ENCODE peak calls at places on chromosomes 13 and 19, in seven cellular contexts. H, O, I, L, M, Q and B are unnamed samples.

GRCh38 chr13:89865331-89865833 is 1482.1 kb upstream of the MIR17HG start:
- DNase-seq in O (no peak), Q (no peak), M (no peak), L (no peak), I (no peak), H (no peak), B (no peak)

GRCh38 chr13:93146584-93147292 is 79.9 kb upstream of the GPC6 start:
- DNase-seq in Q (no peak), O (no peak), L (no peak), M (peak; percentile 23), I (peak; percentile 90), H (no peak), B (no peak)

GRCh38 chr13:35818577-35819165 is 312.5 kb downstream of the DCLK1 start:
- DNase-seq in M (no peak), O (no peak), Q (no peak), I (peak; percentile 60), L (no peak), H (no peak), B (no peak)

GRCh38 chr19:49635530-49636229 is 4.3 kb downstream of the RRAS start:
- DNase-seq in M (no peak), O (no peak), L (no peak), I (peak; percentile 50), Q (no peak), H (no peak), B (no peak)

GRCh38 chr19:56504581-56504980 is 3.1 kb upstream of the ZNF471 start:
- DNase-seq in M (no peak), I (peak; percentile 68), H (no peak), O (no peak), L (no peak), Q (no peak), B (no peak)

GRCh38 chr13:45700971-45701900 is 884 bp upstream of the CBY2 start:
- DNase-seq in L (no peak), H (no peak), M (no peak), I (no peak), O (no peak), Q (no peak), B (no peak)

GRCh38 chr19:10850631-10851030 is 2.4 kb downstream of the C19orf38 start:
- DNase-seq in L (no peak), M (no peak), I (no peak), Q (no peak), H (no peak), O (no peak), B (no peak)

GRCh38 chr19:41335467-41335866 is 18.3 kb downstream of the TGFB1 start:
- DNase-seq in L (no peak), O (no peak), Q (no peak), I (no peak), M (no peak), H (no peak), B (no peak)

GRCh38 chr19:32675720-32676185 is at the start of gene RGS9BP:
- DNase-seq in M (peak; percentile 85), I (peak; percentile 59), H (peak; percentile 52), O (no peak), L (peak; percentile 33), Q (peak; percentile 62), B (peak; percentile 34)

GRCh38 chr19:18521692-18522123 is at the start of gene ELL:
- DNase-seq in L (no peak), I (no peak), M (no peak), Q (no peak), O (no peak), H (peak; percentile 8), B (no peak)

GRCh38 chr13:113744197-113745000 is 14.6 kb upstream of the TMEM255B start:
- DNase-seq in Q (no peak), I (no peak), H (no peak), L (no peak), O (no peak), M (no peak), B (no peak)

GRCh38 chr19:49818691-49819331 is 722 bp downstream of the MED25 start:
- DNase-seq in O (no peak), I (no peak), Q (no peak), L (no peak), M (no peak), H (no peak), B (no peak)

GRCh38 chr19:14152713-14153112 is 16.3 kb upstream of the ASF1B start:
- DNase-seq in Q (no peak), H (no peak), I (no peak), M (no peak), O (no peak), L (no peak), B (no peak)

GRCh38 chr13:48493851-48494250 is 39.0 kb downstream of the RCBTB2 start:
- DNase-seq in Q (no peak), H (no peak), M (no peak), L (no peak), O (no peak), I (peak; percentile 12), B (no peak)

GRCh38 chr19:46144756-46145155 is 3.3 kb upstream of the IGFL2 start:
- DNase-seq in M (no peak), H (no peak), Q (no peak), L (no peak), O (no peak), I (no peak), B (no peak)

GRCh38 chr13:20431080-20431479 is 94.6 kb downstream of the CRYL1 start:
- DNase-seq in Q (no peak), L (no peak), I (no peak), O (no peak), M (no peak), H (no peak), B (no peak)

GRCh38 chr19:5669212-5669611 is 11.1 kb downstream of the MICOS13 start:
- DNase-seq in I (no peak), M (no peak), O (no peak), H (no peak), L (no peak), Q (no peak), B (no peak)

GRCh38 chr19:5430237-5430636 is 25.0 kb upstream of the ZNRF4 start:
- DNase-seq in Q (no peak), H (no peak), I (no peak), M (no peak), O (no peak), L (no peak), B (no peak)

GRCh38 chr13:71374471-71375041 is 492.4 kb downstream of the DACH1 start:
- DNase-seq in H (no peak), M (no peak), Q (no peak), L (no peak), O (no peak), I (no peak), B (peak; percentile 7)

GRCh38 chr13:40254394-40254793 is 412.0 kb downstream of the FOXO1 start:
- DNase-seq in O (no peak), Q (no peak), L (no peak), M (no peak), H (no peak), I (no peak), B (no peak)

GRCh38 chr13:60332682-60333081 is 64.3 kb upstream of the TDRD3 start:
- DNase-seq in L (no peak), M (no peak), Q (no peak), H (no peak), I (no peak), O (no peak), B (no peak)

GRCh38 chr13:24662195-24663088 is 17.8 kb upstream of the ATP12A start:
- DNase-seq in I (no peak), Q (no peak), O (no peak), H (no peak), M (no peak), L (no peak), B (no peak)

GRCh38 chr19:57903298-57904174 is 12.9 kb downstream of the ZNF417 start:
- DNase-seq in O (no peak), I (peak; percentile 53), Q (no peak), H (no peak), M (no peak), L (no peak), B (no peak)

GRCh38 chr19:55353803-55354697 is 469 bp downstream of the COX6B2 start:
- DNase-seq in L (peak; percentile 31), O (peak; percentile 86), Q (peak; percentile 64), H (peak; percentile 61), M (no peak), I (peak; percentile 43), B (no peak)

GRCh38 chr13:94309997-94310842 is 169.3 kb downstream of the DCT start:
- DNase-seq in I (peak; percentile 96), M (no peak), L (no peak), Q (no peak), O (no peak), H (no peak), B (no peak)

GRCh38 chr19:33781536-33781935 is 15.1 kb upstream of the KCTD15 start:
- DNase-seq in Q (no peak), H (no peak), O (no peak), I (no peak), M (no peak), L (no peak), B (no peak)

GRCh38 chr13:100597253-100597652 is 8.7 kb upstream of the GGACT start:
- DNase-seq in H (no peak), Q (no peak), L (no peak), I (peak; percentile 17), O (no peak), M (no peak), B (no peak)

GRCh38 chr19:34118879-34119748 is 53.2 kb upstream of the LSM14A start:
- DNase-seq in O (no peak), L (no peak), I (no peak), Q (no peak), M (no peak), H (no peak), B (no peak)

GRCh38 chr13:97574926-97575325 is 141.0 kb downstream of the RAP2A start:
- DNase-seq in L (no peak), I (peak; percentile 52), M (no peak), Q (no peak), O (no peak), H (no peak), B (no peak)

GRCh38 chr13:106560791-106561190 is 7.1 kb downstream of the ARGLU1 start:
- DNase-seq in O (no peak), L (no peak), H (no peak), M (no peak), Q (no peak), I (no peak), B (no peak)

GRCh38 chr19:10294368-10294697 is 4.6 kb downstream of the ICAM5 start:
- DNase-seq in Q (no peak), M (no peak), O (peak; percentile 76), H (no peak), L (no peak), I (no peak), B (no peak)

GRCh38 chr13:94313321-94313720 is 166.2 kb downstream of the DCT start:
- DNase-seq in I (no peak), L (no peak), Q (no peak), O (no peak), M (no peak), H (no peak), B (no peak)

GRCh38 chr19:55554302-55554701 is 9.0 kb upstream of the SBK3 start:
- DNase-seq in O (no peak), M (no peak), I (no peak), L (no peak), H (no peak), Q (no peak), B (no peak)

GRCh38 chr19:48966541-48967345 is 1.6 kb downstream of the FTL start:
- DNase-seq in O (no peak), Q (no peak), H (no peak), L (no peak), M (no peak), I (no peak), B (no peak)

GRCh38 chr13:29379281-29379680 is 216.2 kb downstream of the SLC7A1 start:
- DNase-seq in M (no peak), L (no peak), O (no peak), H (no peak), Q (no peak), I (no peak), B (no peak)

GRCh38 chr13:33743438-33744368 is 74.2 kb upstream of the RFC3 start:
- DNase-seq in O (no peak), Q (peak; percentile 13), M (no peak), L (no peak), H (no peak), I (no peak), B (no peak)